ENCODE peak calls at places on chromosomes 4 and X, in seven cellular contexts. X, R, N, G, B, I and O are unnamed samples.

GRCh38 chr4:158809611-158810486 is 41.0 kb downstream of the FNIP2 start:
- DNase-seq in X (no peak), R (no peak), N (no peak), G (peak; percentile 88), B (no peak), I (no peak), O (peak; percentile 26)

GRCh38 chr4:48275247-48275646 is 5.6 kb upstream of the TEC start:
- DNase-seq in X (no peak), R (no peak), N (no peak), G (peak; percentile 44), B (no peak), I (no peak), O (no peak)

GRCh38 chr4:107183155-107183774 is 147.2 kb upstream of the DKK2 start:
- DNase-seq in X (no peak), R (peak; percentile 45), N (no peak), G (peak; percentile 76), B (no peak), I (no peak), O (peak; percentile 32)

GRCh38 chr4:17260395-17260907 is 251.4 kb downstream of the QDPR start:
- DNase-seq in X (no peak), R (no peak), N (no peak), G (no peak), B (no peak), I (no peak), O (no peak)

GRCh38 chrX:145821291-145821897 is 3.8 kb downstream of the SLITRK2 start:
- DNase-seq in X (no peak), R (no peak), N (no peak), G (no peak), B (no peak), I (no peak), O (no peak)

GRCh38 chrX:71067727-71068051 is 445 bp downstream of the SNX12 start:
- DNase-seq in X (no peak), R (no peak), N (no peak), G (no peak), B (no peak), I (no peak), O (peak; percentile 19)

GRCh38 chr4:147633113-147633512 is 15.9 kb downstream of the TMEM184C start:
- DNase-seq in X (no peak), R (no peak), N (no peak), G (no peak), B (no peak), I (no peak), O (no peak)

GRCh38 chr4:104395219-104395618 is 99.5 kb downstream of the CXXC4 start:
- DNase-seq in X (no peak), R (no peak), N (no peak), G (no peak), B (no peak), I (no peak), O (no peak)

GRCh38 chrX:1212532-1212931 is at the start of gene CRLF2:
- DNase-seq in X (no peak), R (no peak), N (no peak), G (no peak), B (no peak), I (no peak), O (no peak)

GRCh38 chrX:281166-281999 is at the start of gene PLCXD1:
- DNase-seq in X (peak; percentile 67), R (no peak), N (peak; percentile 25), G (peak; percentile 58), B (no peak), I (no peak), O (peak; percentile 50)

GRCh38 chr4:14566518-14566917 is 435.8 kb upstream of the CPEB2 start:
- DNase-seq in X (no peak), R (no peak), N (no peak), G (peak; percentile 4), B (no peak), I (no peak), O (no peak)

GRCh38 chrX:78708171-78708570 is 39.3 kb upstream of the LPAR4 start:
- DNase-seq in X (no peak), R (no peak), N (no peak), G (peak; percentile 53), B (no peak), I (no peak), O (no peak)

GRCh38 chrX:36898301-36898700 is 109.9 kb upstream of the FAM47C start:
- DNase-seq in X (no peak), R (no peak), N (no peak), G (peak; percentile 2), B (no peak), I (no peak), O (no peak)

GRCh38 chrX:37783284-37783683 is 3.4 kb downstream of the CYBB start:
- DNase-seq in X (no peak), R (no peak), N (no peak), G (no peak), B (no peak), I (no peak), O (no peak)

GRCh38 chr4:168421671-168422070 is 58.6 kb downstream of the DDX60L start:
- DNase-seq in X (no peak), R (peak; percentile 54), N (no peak), G (peak; percentile 65), B (no peak), I (no peak), O (no peak)

GRCh38 chrX:71666240-71667223 is 814 bp upstream of the LOC101059915 start:
- DNase-seq in X (no peak), R (no peak), N (no peak), G (no peak), B (no peak), I (no peak), O (peak; percentile 53)

GRCh38 chrX:66130469-66130868 is 33.6 kb upstream of the HEPH start:
- DNase-seq in X (no peak), R (no peak), N (no peak), G (no peak), B (no peak), I (no peak), O (no peak)

GRCh38 chrX:20693071-20693470 is 426.4 kb upstream of the RPS6KA3 start:
- DNase-seq in X (no peak), R (no peak), N (no peak), G (no peak), B (no peak), I (no peak), O (no peak)

GRCh38 chr4:123976285-123976684 is 579.7 kb downstream of the SPRY1 start:
- DNase-seq in X (no peak), R (no peak), N (no peak), G (peak; percentile 56), B (no peak), I (no peak), O (no peak)

GRCh38 chr4:71595576-71596108 is 188.2 kb downstream of the GC start:
- DNase-seq in X (no peak), R (peak; percentile 20), N (no peak), G (no peak), B (no peak), I (no peak), O (no peak)

GRCh38 chrX:47748576-47748975 is 88.1 kb upstream of the ZNF81 start:
- DNase-seq in X (no peak), R (no peak), N (no peak), G (peak; percentile 48), B (no peak), I (no peak), O (no peak)

GRCh38 chr4:184899261-184900134 is 73.7 kb upstream of the ACSL1 start:
- DNase-seq in X (no peak), R (peak; percentile 15), N (no peak), G (no peak), B (no peak), I (peak; percentile 34), O (no peak)

DNA sequence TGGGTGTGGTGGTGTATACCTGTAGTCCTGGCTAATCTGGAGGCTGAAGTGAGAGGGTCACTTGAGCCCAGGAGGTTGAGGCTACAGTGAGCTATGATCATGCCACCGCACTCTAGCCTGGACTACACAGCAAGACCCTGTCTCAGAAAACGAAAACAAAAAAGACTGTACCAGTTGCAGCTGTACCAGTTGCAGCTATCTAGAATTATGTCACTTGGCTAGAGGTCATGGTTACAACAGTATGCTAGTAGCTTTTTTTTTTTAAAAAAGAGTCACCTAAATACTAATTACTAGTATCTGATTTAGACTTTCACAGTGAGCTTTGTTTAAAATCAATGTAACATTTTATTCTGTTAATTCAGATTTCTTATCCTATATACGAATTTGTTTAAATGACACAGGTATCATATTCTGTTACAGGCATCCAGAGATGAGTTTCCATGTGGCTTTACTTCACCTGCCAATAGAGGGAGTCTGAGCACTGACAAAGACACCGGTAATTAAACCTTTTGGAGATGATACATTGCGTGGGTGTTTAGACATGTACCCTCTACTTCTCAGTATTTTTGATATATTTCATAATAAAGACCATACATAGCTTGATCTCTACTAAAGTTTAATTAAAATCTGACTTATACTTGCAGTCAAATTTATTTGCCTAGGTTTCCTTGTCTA is 100.2 kb upstream of the IL13RA1 start:
- DNase-seq in X (no peak), R (peak; percentile 25), N (no peak), G (peak; percentile 2), B (no peak), I (no peak), O (no peak)
- TF ChIP-seq CTCF in X (no peak), R (peak; percentile 22), N (no peak), G (peak; percentile 35), B (no peak), I (peak; percentile 44), O (no peak)

DNA sequence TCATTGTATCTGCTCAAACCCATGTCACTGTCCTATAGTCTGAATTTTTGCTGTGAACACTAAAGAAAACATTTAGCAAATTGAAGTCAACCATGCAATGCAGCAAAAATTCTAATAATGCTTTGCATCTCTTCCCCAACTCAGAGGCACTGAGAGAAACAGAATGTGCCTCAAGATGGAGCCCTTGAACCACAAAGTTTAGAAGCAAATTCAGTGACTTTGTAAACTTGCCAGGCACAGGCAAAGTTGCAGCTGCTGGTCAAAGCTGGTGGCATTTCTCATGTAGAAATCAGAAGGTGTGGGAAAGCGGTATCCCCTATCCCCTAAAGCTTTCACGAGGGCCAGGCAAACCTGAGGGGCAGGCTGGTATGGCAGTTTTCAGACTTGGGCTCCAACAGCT is 121.7 kb upstream of the DIPK2B start:
- DNase-seq in X (peak; percentile 36), R (peak; percentile 26), N (peak; percentile 25), G (peak; percentile 83), B (no peak), I (no peak), O (peak; percentile 38)
- TF ChIP-seq CTCF in X (peak; percentile 47), R (peak; percentile 54), N (peak; percentile 64), G (peak; percentile 59), B (no peak), I (peak; percentile 47), O (no peak)

GRCh38 chr4:39658756-39659155 is 20.1 kb upstream of the SMIM14 start:
- DNase-seq in X (no peak), R (no peak), N (no peak), G (peak; percentile 49), B (no peak), I (no peak), O (no peak)
- TF ChIP-seq CTCF in X (no peak), R (no peak), N (no peak), G (peak; percentile 66), B (no peak), I (no peak), O (no peak)

GRCh38 chr4:131309628-131310027 is 1839.5 kb upstream of the PCDH10 start:
- DNase-seq in X (no peak), R (no peak), N (no peak), G (no peak), B (no peak), I (no peak), O (no peak)

GRCh38 chr4:131302108-131302507 is 1847.0 kb upstream of the PCDH10 start:
- DNase-seq in X (no peak), R (no peak), N (no peak), G (no peak), B (no peak), I (no peak), O (no peak)

GRCh38 chr4:131304686-131305085 is 1844.4 kb upstream of the PCDH10 start:
- DNase-seq in X (no peak), R (no peak), N (no peak), G (no peak), B (no peak), I (no peak), O (no peak)
- TF ChIP-seq CTCF in X (no peak), R (no peak), N (no peak), G (no peak), B (no peak), I (no peak), O (no peak)